ENCODE peak calls at places on chromosomes 2 and 18, in ten cellular contexts. One of them, this sample, is unnamed.

GRCh38 chr2:66575625-66576371 is 140.9 kb downstream of the MEIS1 start:
- DNase-seq in effector memory CD8-positive, alpha-beta T cell: no peak
- DNase-seq in T-cell: no peak
- DNase-seq in ELF-1: no peak
- DNase-seq in activated naive CD4-positive, alpha-beta T cell treated with anti-CD3 and anti-CD28 coated beads, Interleukin-2, amount 10 ng/mL, durations not matched to agents 7 days and 5 days: no peak
- DNase-seq in naive B cell: no peak
- DNase-seq in HuH-7: peak
- DNase-seq in germinal center: no peak
- DNase-seq in adrenal gland: peak
- DNase-seq in sciatic nerve: peak
- DNase-seq in this sample: peak

GRCh38 chr2:138708682-138709241 is 71.4 kb downstream of the NXPH2 start:
- DNase-seq in effector memory CD8-positive, alpha-beta T cell: no peak
- DNase-seq in T-cell: no peak
- DNase-seq in ELF-1: peak
- DNase-seq in activated naive CD4-positive, alpha-beta T cell treated with anti-CD3 and anti-CD28 coated beads, Interleukin-2, amount 10 ng/mL, durations not matched to agents 7 days and 5 days: no peak
- DNase-seq in naive B cell: no peak
- DNase-seq in HuH-7: no peak
- DNase-seq in germinal center: no peak
- DNase-seq in adrenal gland: peak
- DNase-seq in sciatic nerve: no peak
- DNase-seq in this sample: no peak

GRCh38 chr18:66136039-66136438 is 385.2 kb downstream of the CDH7 start:
- DNase-seq in effector memory CD8-positive, alpha-beta T cell: no peak
- DNase-seq in T-cell: no peak
- DNase-seq in ELF-1: no peak
- DNase-seq in activated naive CD4-positive, alpha-beta T cell treated with anti-CD3 and anti-CD28 coated beads, Interleukin-2, amount 10 ng/mL, durations not matched to agents 7 days and 5 days: no peak
- DNase-seq in naive B cell: no peak
- DNase-seq in HuH-7: no peak
- DNase-seq in germinal center: no peak
- DNase-seq in adrenal gland: no peak
- DNase-seq in sciatic nerve: no peak
- DNase-seq in this sample: no peak

GRCh38 chr18:29434650-29435049 is 1257.7 kb upstream of the CDH2 start:
- DNase-seq in effector memory CD8-positive, alpha-beta T cell: no peak
- DNase-seq in T-cell: no peak
- DNase-seq in ELF-1: no peak
- DNase-seq in activated naive CD4-positive, alpha-beta T cell treated with anti-CD3 and anti-CD28 coated beads, Interleukin-2, amount 10 ng/mL, durations not matched to agents 7 days and 5 days: no peak
- DNase-seq in naive B cell: no peak
- DNase-seq in HuH-7: no peak
- DNase-seq in germinal center: no peak
- DNase-seq in adrenal gland: no peak
- DNase-seq in sciatic nerve: no peak
- DNase-seq in this sample: no peak

GRCh38 chr2:15689654-15690053 is 98.0 kb downstream of the DDX1 start:
- DNase-seq in effector memory CD8-positive, alpha-beta T cell: no peak
- DNase-seq in T-cell: no peak
- DNase-seq in ELF-1: no peak
- DNase-seq in activated naive CD4-positive, alpha-beta T cell treated with anti-CD3 and anti-CD28 coated beads, Interleukin-2, amount 10 ng/mL, durations not matched to agents 7 days and 5 days: no peak
- DNase-seq in naive B cell: no peak
- DNase-seq in HuH-7: no peak
- DNase-seq in germinal center: no peak
- DNase-seq in adrenal gland: no peak
- DNase-seq in sciatic nerve: no peak
- DNase-seq in this sample: no peak

GRCh38 chr2:221458588-221458987 is 113.5 kb downstream of the EPHA4 start:
- DNase-seq in effector memory CD8-positive, alpha-beta T cell: no peak
- DNase-seq in T-cell: no peak
- DNase-seq in ELF-1: no peak
- DNase-seq in activated naive CD4-positive, alpha-beta T cell treated with anti-CD3 and anti-CD28 coated beads, Interleukin-2, amount 10 ng/mL, durations not matched to agents 7 days and 5 days: no peak
- DNase-seq in naive B cell: no peak
- DNase-seq in HuH-7: no peak
- DNase-seq in germinal center: no peak
- DNase-seq in adrenal gland: no peak
- DNase-seq in sciatic nerve: no peak
- DNase-seq in this sample: no peak

GRCh38 chr2:65049010-65049639 is 7.1 kb upstream of the CEP68 start:
- DNase-seq in effector memory CD8-positive, alpha-beta T cell: no peak
- DNase-seq in T-cell: no peak
- DNase-seq in ELF-1: peak
- DNase-seq in activated naive CD4-positive, alpha-beta T cell treated with anti-CD3 and anti-CD28 coated beads, Interleukin-2, amount 10 ng/mL, durations not matched to agents 7 days and 5 days: no peak
- DNase-seq in naive B cell: no peak
- DNase-seq in HuH-7: no peak
- DNase-seq in germinal center: no peak
- DNase-seq in adrenal gland: no peak
- DNase-seq in sciatic nerve: no peak
- DNase-seq in this sample: no peak

GRCh38 chr2:219003267-219003634 is 10.0 kb upstream of the CRYBA2 start:
- DNase-seq in effector memory CD8-positive, alpha-beta T cell: no peak
- DNase-seq in T-cell: no peak
- DNase-seq in ELF-1: no peak
- DNase-seq in activated naive CD4-positive, alpha-beta T cell treated with anti-CD3 and anti-CD28 coated beads, Interleukin-2, amount 10 ng/mL, durations not matched to agents 7 days and 5 days: no peak
- DNase-seq in naive B cell: no peak
- DNase-seq in HuH-7: no peak
- DNase-seq in germinal center: no peak
- DNase-seq in adrenal gland: no peak
- DNase-seq in sciatic nerve: no peak
- DNase-seq in this sample: no peak

GRCh38 chr2:95344656-95345055 is 47.5 kb downstream of the KCNIP3 start:
- DNase-seq in effector memory CD8-positive, alpha-beta T cell: no peak
- DNase-seq in T-cell: no peak
- DNase-seq in ELF-1: no peak
- DNase-seq in activated naive CD4-positive, alpha-beta T cell treated with anti-CD3 and anti-CD28 coated beads, Interleukin-2, amount 10 ng/mL, durations not matched to agents 7 days and 5 days: no peak
- DNase-seq in naive B cell: no peak
- DNase-seq in HuH-7: no peak
- DNase-seq in germinal center: no peak
- DNase-seq in adrenal gland: no peak
- DNase-seq in sciatic nerve: peak
- DNase-seq in this sample: peak

GRCh38 chr2:73105511-73105971 is 7.2 kb downstream of the RAB11FIP5 start:
- DNase-seq in effector memory CD8-positive, alpha-beta T cell: no peak
- DNase-seq in T-cell: no peak
- DNase-seq in ELF-1: no peak
- DNase-seq in activated naive CD4-positive, alpha-beta T cell treated with anti-CD3 and anti-CD28 coated beads, Interleukin-2, amount 10 ng/mL, durations not matched to agents 7 days and 5 days: no peak
- DNase-seq in naive B cell: no peak
- DNase-seq in HuH-7: no peak
- DNase-seq in germinal center: no peak
- DNase-seq in adrenal gland: no peak
- DNase-seq in sciatic nerve: peak
- DNase-seq in this sample: no peak

GRCh38 chr2:193885419-193885818 is 1690.7 kb upstream of the TMEFF2 start:
- DNase-seq in effector memory CD8-positive, alpha-beta T cell: no peak
- DNase-seq in T-cell: no peak
- DNase-seq in ELF-1: no peak
- DNase-seq in activated naive CD4-positive, alpha-beta T cell treated with anti-CD3 and anti-CD28 coated beads, Interleukin-2, amount 10 ng/mL, durations not matched to agents 7 days and 5 days: no peak
- DNase-seq in naive B cell: no peak
- DNase-seq in HuH-7: no peak
- DNase-seq in germinal center: no peak
- DNase-seq in adrenal gland: no peak
- DNase-seq in sciatic nerve: no peak
- DNase-seq in this sample: no peak

GRCh38 chr2:240453461-240454030 is 18.1 kb downstream of the GPC1 start:
- DNase-seq in effector memory CD8-positive, alpha-beta T cell: no peak
- DNase-seq in T-cell: no peak
- DNase-seq in ELF-1: no peak
- DNase-seq in activated naive CD4-positive, alpha-beta T cell treated with anti-CD3 and anti-CD28 coated beads, Interleukin-2, amount 10 ng/mL, durations not matched to agents 7 days and 5 days: no peak
- DNase-seq in naive B cell: no peak
- DNase-seq in HuH-7: no peak
- DNase-seq in germinal center: no peak
- DNase-seq in adrenal gland: no peak
- DNase-seq in sciatic nerve: no peak
- DNase-seq in this sample: no peak

GRCh38 chr2:165952600-165953210 is 871 bp downstream of the TTC21B start:
- DNase-seq in effector memory CD8-positive, alpha-beta T cell: no peak
- DNase-seq in T-cell: no peak
- DNase-seq in ELF-1: no peak
- DNase-seq in activated naive CD4-positive, alpha-beta T cell treated with anti-CD3 and anti-CD28 coated beads, Interleukin-2, amount 10 ng/mL, durations not matched to agents 7 days and 5 days: no peak
- DNase-seq in naive B cell: no peak
- DNase-seq in HuH-7: peak
- DNase-seq in germinal center: peak
- DNase-seq in adrenal gland: no peak
- DNase-seq in sciatic nerve: no peak
- DNase-seq in this sample: no peak

GRCh38 chr2:157785866-157786662 is 90.1 kb downstream of the ACVR1 start:
- DNase-seq in effector memory CD8-positive, alpha-beta T cell: no peak
- DNase-seq in T-cell: no peak
- DNase-seq in ELF-1: peak
- DNase-seq in activated naive CD4-positive, alpha-beta T cell treated with anti-CD3 and anti-CD28 coated beads, Interleukin-2, amount 10 ng/mL, durations not matched to agents 7 days and 5 days: no peak
- DNase-seq in naive B cell: no peak
- DNase-seq in HuH-7: no peak
- DNase-seq in germinal center: no peak
- DNase-seq in adrenal gland: no peak
- DNase-seq in sciatic nerve: no peak
- DNase-seq in this sample: no peak

GRCh38 chr2:133837441-133838090 is 269.3 kb upstream of the NCKAP5 start:
- DNase-seq in effector memory CD8-positive, alpha-beta T cell: no peak
- DNase-seq in T-cell: no peak
- DNase-seq in ELF-1: no peak
- DNase-seq in activated naive CD4-positive, alpha-beta T cell treated with anti-CD3 and anti-CD28 coated beads, Interleukin-2, amount 10 ng/mL, durations not matched to agents 7 days and 5 days: no peak
- DNase-seq in naive B cell: no peak
- DNase-seq in HuH-7: no peak
- DNase-seq in germinal center: no peak
- DNase-seq in adrenal gland: no peak
- DNase-seq in sciatic nerve: no peak
- DNase-seq in this sample: no peak

GRCh38 chr2:68429311-68429826 is 37.7 kb downstream of the FBXO48 start:
- DNase-seq in effector memory CD8-positive, alpha-beta T cell: no peak
- DNase-seq in T-cell: no peak
- DNase-seq in ELF-1: no peak
- DNase-seq in activated naive CD4-positive, alpha-beta T cell treated with anti-CD3 and anti-CD28 coated beads, Interleukin-2, amount 10 ng/mL, durations not matched to agents 7 days and 5 days: no peak
- DNase-seq in naive B cell: no peak
- DNase-seq in HuH-7: no peak
- DNase-seq in germinal center: no peak
- DNase-seq in adrenal gland: no peak
- DNase-seq in sciatic nerve: no peak
- DNase-seq in this sample: no peak

GRCh38 chr18:46073474-46074331 is 1.6 kb upstream of the PSTPIP2 start:
- DNase-seq in effector memory CD8-positive, alpha-beta T cell: peak
- DNase-seq in T-cell: no peak
- DNase-seq in ELF-1: peak
- DNase-seq in activated naive CD4-positive, alpha-beta T cell treated with anti-CD3 and anti-CD28 coated beads, Interleukin-2, amount 10 ng/mL, durations not matched to agents 7 days and 5 days: peak
- DNase-seq in naive B cell: peak
- DNase-seq in HuH-7: peak
- DNase-seq in germinal center: peak
- DNase-seq in adrenal gland: peak
- DNase-seq in sciatic nerve: no peak
- DNase-seq in this sample: no peak

GRCh38 chr2:178238144-178238521 is 43.8 kb downstream of the OSBPL6 start:
- DNase-seq in effector memory CD8-positive, alpha-beta T cell: no peak
- DNase-seq in T-cell: no peak
- DNase-seq in ELF-1: no peak
- DNase-seq in activated naive CD4-positive, alpha-beta T cell treated with anti-CD3 and anti-CD28 coated beads, Interleukin-2, amount 10 ng/mL, durations not matched to agents 7 days and 5 days: no peak
- DNase-seq in naive B cell: no peak
- DNase-seq in HuH-7: no peak
- DNase-seq in germinal center: no peak
- DNase-seq in adrenal gland: no peak
- DNase-seq in sciatic nerve: no peak
- DNase-seq in this sample: no peak

GRCh38 chr2:226909131-226909530 is 73.3 kb downstream of the RHBDD1 start:
- DNase-seq in effector memory CD8-positive, alpha-beta T cell: no peak
- DNase-seq in T-cell: no peak
- DNase-seq in ELF-1: no peak
- DNase-seq in activated naive CD4-positive, alpha-beta T cell treated with anti-CD3 and anti-CD28 coated beads, Interleukin-2, amount 10 ng/mL, durations not matched to agents 7 days and 5 days: no peak
- DNase-seq in naive B cell: peak
- DNase-seq in HuH-7: no peak
- DNase-seq in germinal center: peak
- DNase-seq in adrenal gland: no peak
- DNase-seq in sciatic nerve: no peak
- DNase-seq in this sample: no peak

GRCh38 chr2:240646061-240646899 is 21.0 kb downstream of the GPR35 start:
- DNase-seq in effector memory CD8-positive, alpha-beta T cell: peak
- DNase-seq in T-cell: no peak
- DNase-seq in ELF-1: no peak
- DNase-seq in activated naive CD4-positive, alpha-beta T cell treated with anti-CD3 and anti-CD28 coated beads, Interleukin-2, amount 10 ng/mL, durations not matched to agents 7 days and 5 days: no peak
- DNase-seq in naive B cell: no peak
- DNase-seq in HuH-7: no peak
- DNase-seq in germinal center: no peak
- DNase-seq in adrenal gland: no peak
- DNase-seq in sciatic nerve: no peak
- DNase-seq in this sample: no peak

GRCh38 chr2:157790780-157791179 is 85.3 kb downstream of the ACVR1 start:
- DNase-seq in effector memory CD8-positive, alpha-beta T cell: no peak
- DNase-seq in T-cell: no peak
- DNase-seq in ELF-1: peak
- DNase-seq in activated naive CD4-positive, alpha-beta T cell treated with anti-CD3 and anti-CD28 coated beads, Interleukin-2, amount 10 ng/mL, durations not matched to agents 7 days and 5 days: no peak
- DNase-seq in naive B cell: no peak
- DNase-seq in HuH-7: no peak
- DNase-seq in germinal center: no peak
- DNase-seq in adrenal gland: no peak
- DNase-seq in sciatic nerve: no peak
- DNase-seq in this sample: no peak

GRCh38 chr2:187575081-187576067 is 21.1 kb upstream of the TFPI start:
- DNase-seq in effector memory CD8-positive, alpha-beta T cell: no peak
- DNase-seq in T-cell: no peak
- DNase-seq in ELF-1: no peak
- DNase-seq in activated naive CD4-positive, alpha-beta T cell treated with anti-CD3 and anti-CD28 coated beads, Interleukin-2, amount 10 ng/mL, durations not matched to agents 7 days and 5 days: no peak
- DNase-seq in naive B cell: no peak
- DNase-seq in HuH-7: no peak
- DNase-seq in germinal center: no peak
- DNase-seq in adrenal gland: no peak
- DNase-seq in sciatic nerve: no peak
- DNase-seq in this sample: no peak

GRCh38 chr18:70154591-70155194 is 50.8 kb downstream of the RTTN start:
- DNase-seq in effector memory CD8-positive, alpha-beta T cell: no peak
- DNase-seq in T-cell: no peak
- DNase-seq in ELF-1: no peak
- DNase-seq in activated naive CD4-positive, alpha-beta T cell treated with anti-CD3 and anti-CD28 coated beads, Interleukin-2, amount 10 ng/mL, durations not matched to agents 7 days and 5 days: no peak
- DNase-seq in naive B cell: no peak
- DNase-seq in HuH-7: no peak
- DNase-seq in germinal center: no peak
- DNase-seq in adrenal gland: no peak
- DNase-seq in sciatic nerve: no peak
- DNase-seq in this sample: no peak

GRCh38 chr2:40041983-40042382 is 262.9 kb upstream of the THUMPD2 start:
- DNase-seq in effector memory CD8-positive, alpha-beta T cell: no peak
- DNase-seq in T-cell: no peak
- DNase-seq in ELF-1: no peak
- DNase-seq in activated naive CD4-positive, alpha-beta T cell treated with anti-CD3 and anti-CD28 coated beads, Interleukin-2, amount 10 ng/mL, durations not matched to agents 7 days and 5 days: no peak
- DNase-seq in naive B cell: no peak
- DNase-seq in HuH-7: no peak
- DNase-seq in germinal center: no peak
- DNase-seq in adrenal gland: no peak
- DNase-seq in sciatic nerve: no peak
- DNase-seq in this sample: no peak

GRCh38 chr2:55419236-55419513 is 481 bp downstream of the CCDC88A start:
- DNase-seq in effector memory CD8-positive, alpha-beta T cell: no peak
- DNase-seq in T-cell: no peak
- DNase-seq in ELF-1: peak
- DNase-seq in activated naive CD4-positive, alpha-beta T cell treated with anti-CD3 and anti-CD28 coated beads, Interleukin-2, amount 10 ng/mL, durations not matched to agents 7 days and 5 days: no peak
- DNase-seq in naive B cell: peak
- DNase-seq in HuH-7: peak
- DNase-seq in germinal center: no peak
- DNase-seq in adrenal gland: peak
- DNase-seq in sciatic nerve: peak
- DNase-seq in this sample: no peak

GRCh38 chr18:46019956-46020355 is 52.1 kb downstream of the PSTPIP2 start:
- DNase-seq in effector memory CD8-positive, alpha-beta T cell: no peak
- DNase-seq in T-cell: no peak
- DNase-seq in ELF-1: no peak
- DNase-seq in activated naive CD4-positive, alpha-beta T cell treated with anti-CD3 and anti-CD28 coated beads, Interleukin-2, amount 10 ng/mL, durations not matched to agents 7 days and 5 days: no peak
- DNase-seq in naive B cell: no peak
- DNase-seq in HuH-7: no peak
- DNase-seq in germinal center: no peak
- DNase-seq in adrenal gland: no peak
- DNase-seq in sciatic nerve: no peak
- DNase-seq in this sample: no peak